ENCODE peak calls at places on chromosome 11, in ten cellular contexts. One of them, this sample, is unnamed.

GRCh38 chr11:120215634-120216033 is 4.8 kb downstream of the OAF start:
- DNase-seq in A549: no peak
- DNase-seq in ovary: peak
- DNase-seq in sigmoid colon: peak
- DNase-seq in H1: no peak
- DNase-seq in stomach: peak
- DNase-seq in tibial nerve: peak
- DNase-seq in suprapubic skin: no peak
- DNase-seq in GM12878: no peak
- DNase-seq in HepG2: no peak
- DNase-seq in this sample: no peak

GRCh38 chr11:69682221-69682620 is 7.1 kb upstream of the LTO1 start:
- DNase-seq in A549: no peak
- DNase-seq in ovary: no peak
- DNase-seq in sigmoid colon: no peak
- DNase-seq in H1: no peak
- DNase-seq in stomach: no peak
- DNase-seq in tibial nerve: no peak
- DNase-seq in suprapubic skin: no peak
- DNase-seq in GM12878: no peak
- DNase-seq in HepG2: no peak
- DNase-seq in this sample: no peak

GRCh38 chr11:35141538-35141937 is 2.6 kb downstream of the CD44 start:
- DNase-seq in A549: no peak
- DNase-seq in ovary: no peak
- DNase-seq in sigmoid colon: peak
- DNase-seq in H1: no peak
- DNase-seq in stomach: peak
- DNase-seq in tibial nerve: peak
- DNase-seq in suprapubic skin: peak
- DNase-seq in GM12878: no peak
- DNase-seq in HepG2: no peak
- DNase-seq in this sample: peak

GRCh38 chr11:76629133-76629852 is 41.3 kb downstream of the LRRC32 start:
- DNase-seq in A549: no peak
- DNase-seq in ovary: peak
- DNase-seq in sigmoid colon: peak
- DNase-seq in H1: no peak
- DNase-seq in stomach: no peak
- DNase-seq in tibial nerve: peak
- DNase-seq in suprapubic skin: peak
- DNase-seq in GM12878: peak
- DNase-seq in HepG2: no peak
- DNase-seq in this sample: peak

GRCh38 chr11:128503231-128503991 is 83.9 kb downstream of the ETS1 start:
- DNase-seq in A549: no peak
- DNase-seq in ovary: no peak
- DNase-seq in sigmoid colon: no peak
- DNase-seq in H1: no peak
- DNase-seq in stomach: no peak
- DNase-seq in tibial nerve: no peak
- DNase-seq in suprapubic skin: no peak
- DNase-seq in GM12878: no peak
- DNase-seq in HepG2: no peak
- DNase-seq in this sample: no peak

GRCh38 chr11:19511413-19512183 is 201.0 kb upstream of the NAV2 start:
- DNase-seq in A549: no peak
- DNase-seq in ovary: no peak
- DNase-seq in sigmoid colon: peak
- DNase-seq in H1: no peak
- DNase-seq in stomach: peak
- DNase-seq in tibial nerve: peak
- DNase-seq in suprapubic skin: no peak
- DNase-seq in GM12878: no peak
- DNase-seq in HepG2: no peak
- DNase-seq in this sample: peak

GRCh38 chr11:109984634-109985289 is 108.4 kb upstream of the ZC3H12C start:
- DNase-seq in A549: no peak
- DNase-seq in ovary: no peak
- DNase-seq in sigmoid colon: no peak
- DNase-seq in H1: no peak
- DNase-seq in stomach: no peak
- DNase-seq in tibial nerve: no peak
- DNase-seq in suprapubic skin: no peak
- DNase-seq in GM12878: peak
- DNase-seq in HepG2: no peak
- DNase-seq in this sample: no peak

GRCh38 chr11:86517557-86517956 is 142.9 kb downstream of the CCDC81 start:
- DNase-seq in A549: no peak
- DNase-seq in ovary: no peak
- DNase-seq in sigmoid colon: no peak
- DNase-seq in H1: no peak
- DNase-seq in stomach: no peak
- DNase-seq in tibial nerve: no peak
- DNase-seq in suprapubic skin: no peak
- DNase-seq in GM12878: no peak
- DNase-seq in HepG2: no peak
- DNase-seq in this sample: no peak

GRCh38 chr11:121235057-121235456 is 57.5 kb upstream of the SC5D start:
- DNase-seq in A549: no peak
- DNase-seq in ovary: no peak
- DNase-seq in sigmoid colon: no peak
- DNase-seq in H1: no peak
- DNase-seq in stomach: no peak
- DNase-seq in tibial nerve: no peak
- DNase-seq in suprapubic skin: no peak
- DNase-seq in GM12878: no peak
- DNase-seq in HepG2: no peak
- DNase-seq in this sample: no peak

GRCh38 chr11:121236115-121237001 is 56.2 kb upstream of the SC5D start:
- DNase-seq in A549: no peak
- DNase-seq in ovary: no peak
- DNase-seq in sigmoid colon: no peak
- DNase-seq in H1: no peak
- DNase-seq in stomach: no peak
- DNase-seq in tibial nerve: no peak
- DNase-seq in suprapubic skin: no peak
- DNase-seq in GM12878: peak
- DNase-seq in HepG2: no peak
- DNase-seq in this sample: no peak

GRCh38 chr11:121229495-121229894 is 63.1 kb upstream of the SC5D start:
- DNase-seq in A549: no peak
- DNase-seq in ovary: no peak
- DNase-seq in sigmoid colon: no peak
- DNase-seq in H1: no peak
- DNase-seq in stomach: no peak
- DNase-seq in tibial nerve: no peak
- DNase-seq in suprapubic skin: no peak
- DNase-seq in GM12878: no peak
- DNase-seq in HepG2: no peak
- DNase-seq in this sample: no peak

GRCh38 chr11:121226415-121227263 is 65.9 kb upstream of the SC5D start:
- DNase-seq in A549: no peak
- DNase-seq in ovary: no peak
- DNase-seq in sigmoid colon: no peak
- DNase-seq in H1: no peak
- DNase-seq in stomach: no peak
- DNase-seq in tibial nerve: no peak
- DNase-seq in suprapubic skin: no peak
- DNase-seq in GM12878: no peak
- DNase-seq in HepG2: no peak
- DNase-seq in this sample: no peak

DNA sequence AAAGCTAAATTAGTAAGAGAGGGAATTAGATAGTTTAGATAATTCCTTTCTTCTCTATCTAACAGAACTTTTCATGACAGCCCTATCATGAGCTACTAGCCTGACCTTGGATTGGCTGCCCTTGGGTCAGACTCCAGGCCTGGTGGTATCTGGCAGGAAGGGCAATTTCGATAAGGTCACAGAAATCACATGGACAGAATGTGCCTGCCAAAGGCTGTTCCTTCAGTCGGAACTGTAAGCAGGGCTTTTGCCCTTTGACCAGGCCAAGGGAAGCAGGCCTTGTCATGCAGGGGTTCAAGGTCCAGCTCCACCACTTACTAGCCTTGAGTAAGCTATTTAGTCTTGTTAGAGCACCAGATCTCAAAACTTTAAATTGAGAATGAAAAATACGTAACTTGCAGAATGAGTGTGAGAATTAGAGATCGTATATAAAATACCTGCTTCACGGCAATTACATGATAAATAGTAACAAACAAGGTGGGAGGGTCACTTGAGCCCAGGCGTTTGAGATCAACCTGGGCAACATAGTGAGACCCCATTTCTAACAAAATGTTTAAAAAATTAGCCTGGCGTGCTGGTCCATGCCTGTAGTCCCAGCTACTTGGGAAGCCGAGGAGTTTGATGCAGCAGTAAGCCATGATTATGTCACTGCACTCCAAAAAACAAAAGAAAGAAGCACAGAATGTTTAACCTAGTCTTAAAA is 60.8 kb upstream of the SC5D start:
- DNase-seq in A549: no peak
- DNase-seq in ovary: no peak
- DNase-seq in sigmoid colon: no peak
- DNase-seq in H1: no peak
- DNase-seq in stomach: peak
- DNase-seq in tibial nerve: no peak
- DNase-seq in suprapubic skin: no peak
- DNase-seq in GM12878: no peak
- DNase-seq in HepG2: peak
- DNase-seq in this sample: no peak
- TF ChIP-seq POLR2A in A549: no peak
- TF ChIP-seq POLR2A in ovary: no peak
- TF ChIP-seq POLR2A in sigmoid colon: no peak
- TF ChIP-seq POLR2A in H1: no peak
- TF ChIP-seq POLR2A in stomach: no peak
- TF ChIP-seq POLR2A in tibial nerve: no peak
- TF ChIP-seq POLR2A in suprapubic skin: no peak
- TF ChIP-seq POLR2A in GM12878: no peak
- TF ChIP-seq POLR2A in HepG2: no peak
- TF ChIP-seq POLR2A in this sample: no peak

GRCh38 chr11:91798240-91798639 is 426.4 kb upstream of the FAT3 start:
- DNase-seq in A549: no peak
- DNase-seq in ovary: no peak
- DNase-seq in sigmoid colon: no peak
- DNase-seq in H1: no peak
- DNase-seq in stomach: no peak
- DNase-seq in tibial nerve: no peak
- DNase-seq in suprapubic skin: no peak
- DNase-seq in GM12878: no peak
- DNase-seq in HepG2: no peak
- DNase-seq in this sample: no peak

GRCh38 chr11:91800208-91800914 is 424.3 kb upstream of the FAT3 start:
- DNase-seq in A549: no peak
- DNase-seq in ovary: no peak
- DNase-seq in sigmoid colon: no peak
- DNase-seq in H1: no peak
- DNase-seq in stomach: no peak
- DNase-seq in tibial nerve: no peak
- DNase-seq in suprapubic skin: no peak
- DNase-seq in GM12878: no peak
- DNase-seq in HepG2: no peak
- DNase-seq in this sample: peak

GRCh38 chr11:91805293-91805692 is 419.3 kb upstream of the FAT3 start:
- DNase-seq in A549: no peak
- DNase-seq in ovary: no peak
- DNase-seq in sigmoid colon: no peak
- DNase-seq in H1: no peak
- DNase-seq in stomach: no peak
- DNase-seq in tibial nerve: no peak
- DNase-seq in suprapubic skin: no peak
- DNase-seq in GM12878: no peak
- DNase-seq in HepG2: no peak
- DNase-seq in this sample: no peak

GRCh38 chr11:91802475-91802874 is 422.1 kb upstream of the FAT3 start:
- DNase-seq in A549: no peak
- DNase-seq in ovary: no peak
- DNase-seq in sigmoid colon: no peak
- DNase-seq in H1: no peak
- DNase-seq in stomach: no peak
- DNase-seq in tibial nerve: no peak
- DNase-seq in suprapubic skin: no peak
- DNase-seq in GM12878: no peak
- DNase-seq in HepG2: no peak
- DNase-seq in this sample: no peak

GRCh38 chr11:91804057-91804456 is 420.6 kb upstream of the FAT3 start:
- DNase-seq in A549: peak
- DNase-seq in ovary: no peak
- DNase-seq in sigmoid colon: no peak
- DNase-seq in H1: peak
- DNase-seq in stomach: no peak
- DNase-seq in tibial nerve: no peak
- DNase-seq in suprapubic skin: no peak
- DNase-seq in GM12878: no peak
- DNase-seq in HepG2: no peak
- DNase-seq in this sample: no peak
- TF ChIP-seq EP300 in A549: no peak
- TF ChIP-seq EP300 in ovary: no peak
- TF ChIP-seq EP300 in sigmoid colon: no peak
- TF ChIP-seq EP300 in H1: no peak
- TF ChIP-seq EP300 in stomach: no peak
- TF ChIP-seq EP300 in tibial nerve: no peak
- TF ChIP-seq EP300 in suprapubic skin: no peak
- TF ChIP-seq EP300 in GM12878: no peak
- TF ChIP-seq EP300 in HepG2: no peak
- TF ChIP-seq EP300 in this sample: no peak

GRCh38 chr11:9758676-9759518 is 95.0 kb downstream of the SWAP70 start:
- DNase-seq in A549: peak
- DNase-seq in ovary: peak
- DNase-seq in sigmoid colon: peak
- DNase-seq in H1: no peak
- DNase-seq in stomach: peak
- DNase-seq in tibial nerve: peak
- DNase-seq in suprapubic skin: peak
- DNase-seq in GM12878: no peak
- DNase-seq in HepG2: peak
- DNase-seq in this sample: peak
- TF ChIP-seq POLR2A in A549: peak
- TF ChIP-seq POLR2A in ovary: no peak
- TF ChIP-seq POLR2A in sigmoid colon: no peak
- TF ChIP-seq POLR2A in H1: peak
- TF ChIP-seq POLR2A in stomach: no peak
- TF ChIP-seq POLR2A in tibial nerve: no peak
- TF ChIP-seq POLR2A in suprapubic skin: peak
- TF ChIP-seq POLR2A in GM12878: peak
- TF ChIP-seq POLR2A in HepG2: peak
- TF ChIP-seq POLR2A in this sample: no peak

GRCh38 chr11:46391578-46392420 is at the start of gene CHRM4:
- DNase-seq in A549: peak
- DNase-seq in ovary: no peak
- DNase-seq in sigmoid colon: peak
- DNase-seq in H1: no peak
- DNase-seq in stomach: no peak
- DNase-seq in tibial nerve: no peak
- DNase-seq in suprapubic skin: no peak
- DNase-seq in GM12878: no peak
- DNase-seq in HepG2: peak
- DNase-seq in this sample: peak

GRCh38 chr11:46391186-46391577 is 394 bp downstream of the CHRM4 start:
- DNase-seq in A549: no peak
- DNase-seq in ovary: no peak
- DNase-seq in sigmoid colon: no peak
- DNase-seq in H1: no peak
- DNase-seq in stomach: no peak
- DNase-seq in tibial nerve: no peak
- DNase-seq in suprapubic skin: no peak
- DNase-seq in GM12878: no peak
- DNase-seq in HepG2: no peak
- DNase-seq in this sample: no peak

GRCh38 chr11:46388619-46389449 is 2.7 kb downstream of the CHRM4 start:
- DNase-seq in A549: no peak
- DNase-seq in ovary: no peak
- DNase-seq in sigmoid colon: no peak
- DNase-seq in H1: no peak
- DNase-seq in stomach: no peak
- DNase-seq in tibial nerve: no peak
- DNase-seq in suprapubic skin: no peak
- DNase-seq in GM12878: no peak
- DNase-seq in HepG2: no peak
- DNase-seq in this sample: no peak

GRCh38 chr11:46389450-46390330 is 1.9 kb downstream of the CHRM4 start:
- DNase-seq in A549: peak
- DNase-seq in ovary: peak
- DNase-seq in sigmoid colon: peak
- DNase-seq in H1: no peak
- DNase-seq in stomach: peak
- DNase-seq in tibial nerve: peak
- DNase-seq in suprapubic skin: no peak
- DNase-seq in GM12878: no peak
- DNase-seq in HepG2: peak
- DNase-seq in this sample: peak

DNA sequence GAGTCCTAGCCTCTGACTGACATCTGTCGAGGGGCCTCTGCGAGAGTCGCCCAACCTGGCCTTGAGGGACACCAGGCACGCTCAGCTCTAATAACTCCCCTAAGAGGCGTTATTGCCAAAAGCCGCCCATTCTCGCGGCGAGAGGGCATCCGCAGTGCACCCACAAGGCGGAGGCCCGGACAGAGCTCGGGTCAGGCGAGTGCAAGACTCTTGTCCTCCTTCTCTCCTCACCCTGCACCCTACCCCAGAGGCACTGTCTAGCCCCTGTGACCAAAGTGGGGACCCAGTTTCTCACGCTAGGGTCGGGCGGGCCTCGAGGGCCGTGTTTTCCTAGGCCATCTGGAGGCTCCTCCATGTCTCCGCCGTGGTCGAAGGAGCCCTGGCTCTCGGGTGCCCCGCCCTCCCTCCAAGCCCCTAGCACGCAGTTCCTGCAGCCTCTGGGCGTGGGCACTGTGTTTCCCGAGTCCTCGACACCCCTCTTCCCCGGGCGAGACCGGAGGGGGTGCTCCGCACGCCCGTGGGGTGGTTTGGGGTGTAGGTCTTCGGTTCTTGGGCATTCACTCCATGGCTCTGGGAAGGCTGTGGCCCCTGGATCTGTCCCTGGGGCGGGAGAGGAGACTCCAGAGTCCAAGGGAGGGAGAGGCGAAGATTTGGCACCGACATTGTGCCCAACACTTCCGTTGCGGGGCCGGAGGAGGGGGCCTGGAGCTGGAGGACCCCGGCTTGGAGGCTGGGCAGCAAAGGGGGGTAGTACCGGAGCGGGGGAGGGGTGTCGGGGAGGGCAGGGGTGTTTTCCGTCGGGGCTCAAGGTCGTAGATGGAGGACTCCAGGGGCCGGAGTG is 1.0 kb downstream of the CHRM4 start:
- DNase-seq in A549: no peak
- DNase-seq in ovary: no peak
- DNase-seq in sigmoid colon: peak
- DNase-seq in H1: no peak
- DNase-seq in stomach: no peak
- DNase-seq in tibial nerve: no peak
- DNase-seq in suprapubic skin: no peak
- DNase-seq in GM12878: no peak
- DNase-seq in HepG2: no peak
- DNase-seq in this sample: peak
- TF ChIP-seq EP300 in A549: no peak
- TF ChIP-seq EP300 in ovary: no peak
- TF ChIP-seq EP300 in sigmoid colon: no peak
- TF ChIP-seq EP300 in H1: no peak
- TF ChIP-seq EP300 in stomach: no peak
- TF ChIP-seq EP300 in tibial nerve: no peak
- TF ChIP-seq EP300 in suprapubic skin: no peak
- TF ChIP-seq EP300 in GM12878: no peak
- TF ChIP-seq EP300 in HepG2: no peak
- TF ChIP-seq EP300 in this sample: no peak